ENCODE peak calls at places on chromosomes 5 and 9, in four cellular contexts. L is GM23338, M is hepatocyte, S is neural progenitor cell. P is an unnamed sample.

GRCh38 chr5:31362931-31363568 is 168.8 kb downstream of the DROSHA start:
- DNase-seq in L (no peak), M (no peak), S (no peak), P (no peak)

GRCh38 chr5:181186902-181187499 is 18.0 kb downstream of the TRIM7 start:
- DNase-seq in L (peak), M (no peak), S (no peak), P (no peak)

GRCh38 chr9:116899337-116900006 is 212.4 kb downstream of the TRIM32 start:
- DNase-seq in L (peak), M (no peak), S (no peak), P (peak)

GRCh38 chr5:119063579-119064379 is 7.1 kb upstream of the DMXL1 start:
- DNase-seq in L (no peak), M (peak), S (no peak), P (no peak)

GRCh38 chr5:120457839-120458507 is 6.1 kb upstream of the PRR16 start:
- DNase-seq in L (peak), M (peak), S (peak), P (peak)

GRCh38 chr5:675111-675875 is 17.9 kb downstream of the TPPP start:
- DNase-seq in L (no peak), M (no peak), S (no peak), P (no peak)

GRCh38 chr5:103962023-103962422 is 399.4 kb upstream of the NUDT12 start:
- DNase-seq in L (no peak), M (no peak), S (no peak), P (no peak)

GRCh38 chr9:38185647-38186371 is 116.8 kb upstream of the SHB start:
- DNase-seq in L (no peak), M (no peak), S (no peak), P (no peak)

GRCh38 chr5:178069909-178070308 is 43.4 kb upstream of the N4BP3 start:
- DNase-seq in L (peak), M (peak), S (peak), P (peak)

GRCh38 chr9:109880276-109881169 is 100.5 kb downstream of the PALM2AKAP2 start:
- DNase-seq in L (peak), M (peak), S (peak), P (no peak)

GRCh38 chr9:37337301-37337905 is 85.1 kb upstream of the GRHPR start:
- DNase-seq in L (no peak), M (no peak), S (no peak), P (no peak)

GRCh38 chr5:168327019-168327421 is 35.6 kb downstream of the WWC1 start:
- DNase-seq in L (no peak), M (no peak), S (no peak), P (no peak)

GRCh38 chr5:38342261-38342660 is 83.9 kb downstream of the EGFLAM start:
- DNase-seq in L (no peak), M (no peak), S (no peak), P (no peak)

GRCh38 chr5:140182803-140183367 is 7.9 kb downstream of the CYSTM1 start:
- DNase-seq in L (peak), M (peak), S (peak), P (no peak)

GRCh38 chr5:159010611-159011497 is 88.9 kb downstream of the EBF1 start:
- DNase-seq in L (peak), M (no peak), S (no peak), P (no peak)

GRCh38 chr5:71894091-71894490 is 175.0 kb downstream of the CARTPT start:
- DNase-seq in L (no peak), M (no peak), S (no peak), P (no peak)

GRCh38 chr5:172097356-172097755 is 90.7 kb downstream of the STK10 start:
- DNase-seq in L (no peak), M (no peak), S (no peak), P (no peak)

GRCh38 chr5:127031863-127032232 is 1.5 kb upstream of the MARCHF3 start:
- DNase-seq in L (no peak), M (no peak), S (no peak), P (peak)

GRCh38 chr5:1121891-1122290 is 10.0 kb upstream of the SLC12A7 start:
- DNase-seq in L (no peak), M (no peak), S (no peak), P (no peak)

GRCh38 chr5:107653685-107654084 is 17.1 kb downstream of the EFNA5 start:
- DNase-seq in L (no peak), M (no peak), S (no peak), P (no peak)

GRCh38 chr9:135821116-135821515 is 86.2 kb downstream of the CAMSAP1 start:
- DNase-seq in L (no peak), M (no peak), S (no peak), P (no peak)

GRCh38 chr5:10594591-10595210 is 30.8 kb downstream of the ANKRD33B start:
- DNase-seq in L (no peak), M (no peak), S (no peak), P (no peak)

GRCh38 chr9:1771094-1771493 is 244.1 kb upstream of the SMARCA2 start:
- DNase-seq in L (no peak), M (no peak), S (no peak), P (no peak)

GRCh38 chr9:134671341-134672113 is 29.9 kb downstream of the COL5A1 start:
- DNase-seq in L (no peak), M (no peak), S (no peak), P (no peak)

GRCh38 chr5:141560141-141560540 is 58.7 kb downstream of the DIAPH1 start:
- DNase-seq in L (peak), M (peak), S (no peak), P (no peak)

GRCh38 chr9:126217797-126218196 is 108.8 kb upstream of the MVB12B start:
- DNase-seq in L (no peak), M (no peak), S (no peak), P (no peak)

GRCh38 chr9:99358668-99359067 is 136.6 kb downstream of the SEC61B start:
- DNase-seq in L (no peak), M (no peak), S (no peak), P (no peak)

GRCh38 chr5:59185757-59186385 is 603.0 kb downstream of the RAB3C start:
- DNase-seq in L (no peak), M (no peak), S (no peak), P (no peak)

GRCh38 chr9:90961375-90961774 is 159.8 kb downstream of the SYK start:
- DNase-seq in L (no peak), M (no peak), S (no peak), P (no peak)

GRCh38 chr5:140338336-140338735 is 8.1 kb downstream of the HBEGF start:
- DNase-seq in L (no peak), M (no peak), S (no peak), P (no peak)

GRCh38 chr5:160467555-160468418 is 46.1 kb downstream of the PTTG1 start:
- DNase-seq in L (peak), M (peak), S (peak), P (no peak)

GRCh38 chr5:160469156-160470144 is 47.8 kb downstream of the PTTG1 start:
- DNase-seq in L (no peak), M (no peak), S (no peak), P (no peak)

GRCh38 chr5:160470437-160471341 is 49.0 kb downstream of the PTTG1 start:
- DNase-seq in L (no peak), M (no peak), S (no peak), P (no peak)

GRCh38 chr5:160466889-160467554 is 45.4 kb downstream of the PTTG1 start:
- DNase-seq in L (no peak), M (peak), S (no peak), P (no peak)

GRCh38 chr5:160468576-160468975 is 46.9 kb downstream of the PTTG1 start:
- DNase-seq in L (no peak), M (no peak), S (no peak), P (no peak)
- H2AFZ ChIP-seq in L (peak), M (no peak), S (no peak), P (no peak)

GRCh38 chr9:34589656-34590375 is at the start of gene CNTFR:
- DNase-seq in L (peak), M (peak), S (peak), P (no peak)
- H2AFZ ChIP-seq in L (peak), M (peak), S (peak), P (no peak)

DNA sequence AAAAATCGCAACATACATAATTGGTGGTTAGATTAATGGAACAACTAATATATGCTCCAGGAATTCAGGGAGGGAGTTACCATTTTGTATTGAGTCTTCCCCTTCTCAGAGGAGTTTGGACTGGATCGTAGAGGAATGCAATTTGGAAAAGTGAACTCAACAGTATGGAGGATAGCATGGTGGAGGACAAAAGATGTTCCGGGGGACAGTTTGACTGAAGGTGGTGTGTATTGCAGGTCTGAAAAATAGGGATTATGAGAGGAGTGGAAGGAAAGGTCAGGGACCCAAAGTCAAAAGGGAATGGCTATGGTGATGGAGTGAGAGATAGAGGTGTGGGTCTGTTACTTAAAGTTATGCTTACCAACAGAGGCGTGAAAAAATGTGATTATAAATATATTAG is 1.5 kb downstream of the DNAJC21 start:
- DNase-seq in L (no peak), M (no peak), S (no peak), P (no peak)
- H2AFZ ChIP-seq in L (no peak), M (peak), S (no peak), P (peak)

DNA sequence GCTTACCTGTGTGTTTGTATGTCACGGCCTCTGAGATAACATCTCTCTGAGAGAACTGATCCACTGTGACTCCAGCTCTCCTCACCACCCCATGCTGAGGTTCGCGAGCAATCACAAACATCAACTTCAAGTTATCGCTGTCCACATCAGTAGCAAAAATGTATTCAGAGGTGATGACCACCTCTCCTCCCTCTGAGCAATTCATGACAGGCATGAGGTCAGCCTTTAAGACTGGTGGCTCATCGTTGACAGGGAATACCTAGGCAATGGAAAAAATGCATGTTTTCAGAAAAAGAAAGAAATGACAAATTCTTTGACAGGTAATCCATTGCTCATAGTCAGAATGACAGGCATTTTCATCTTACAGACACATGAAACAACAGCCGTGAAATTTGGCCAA is 90.3 kb upstream of the CER1 start:
- DNase-seq in L (no peak), M (no peak), S (no peak), P (no peak)
- H2AFZ ChIP-seq in L (no peak), M (no peak), S (no peak), P (no peak)

DNA sequence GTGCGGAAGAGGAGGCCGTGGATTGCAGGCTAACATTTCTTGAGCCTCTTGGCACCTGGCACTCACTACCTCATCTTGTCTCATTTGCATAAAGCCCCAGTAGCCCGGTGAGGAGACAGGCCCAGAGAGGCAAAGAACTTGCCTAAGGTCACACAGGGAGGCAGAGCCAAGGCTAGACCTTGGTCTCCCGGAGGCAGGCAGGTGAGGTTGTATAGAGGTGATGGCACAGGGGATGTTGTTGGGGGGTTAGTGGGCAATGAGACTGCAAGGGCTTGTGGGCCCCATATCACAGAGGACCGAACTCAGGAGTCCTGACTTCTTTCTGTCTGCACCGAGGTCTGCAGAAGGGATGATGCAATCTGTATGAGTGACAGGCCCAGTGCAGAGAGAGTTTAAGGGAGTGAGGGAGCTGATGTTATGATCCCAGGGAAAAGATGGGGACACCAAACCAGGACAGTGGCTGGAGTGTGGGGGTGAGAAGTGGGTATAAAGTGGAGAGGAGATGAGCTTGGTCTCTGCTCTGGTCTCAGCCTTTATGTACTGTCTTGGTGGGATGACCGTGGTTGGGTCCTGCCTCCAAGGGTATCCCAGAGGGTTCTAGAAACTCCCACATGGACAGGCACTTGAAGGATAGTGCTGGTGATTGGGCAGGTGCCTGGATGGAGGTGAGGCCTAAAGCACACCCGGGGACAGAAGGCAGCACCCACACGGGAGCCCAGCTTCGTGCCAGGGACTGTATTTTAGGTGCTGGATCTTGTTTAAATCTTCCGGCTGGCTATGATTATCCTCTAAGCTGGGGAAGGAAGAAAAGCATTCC is 21.8 kb downstream of the GSN start:
- DNase-seq in L (no peak), M (no peak), S (no peak), P (no peak)
- H2AFZ ChIP-seq in L (no peak), M (no peak), S (no peak), P (no peak)

DNA sequence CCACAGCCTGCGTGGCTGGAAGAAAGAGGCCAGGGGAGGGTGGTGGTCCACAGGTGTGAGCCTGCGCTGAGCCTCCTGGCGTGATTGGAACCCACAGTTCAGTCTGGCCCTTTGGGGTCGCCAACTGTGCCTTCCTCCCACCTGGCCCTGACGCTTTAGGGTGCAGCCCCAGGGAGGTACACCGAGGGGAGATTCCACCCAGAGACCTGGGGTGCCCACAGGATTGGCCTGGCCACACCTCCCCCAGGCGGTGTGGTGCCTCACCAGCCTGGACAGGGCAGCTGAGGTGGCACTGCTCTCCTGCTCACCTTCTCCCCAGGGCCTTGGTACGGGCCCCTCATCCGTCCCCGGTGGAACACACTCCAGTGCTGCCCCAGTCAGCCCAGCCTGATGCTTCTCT is 987 bp upstream of the CLIC3 start:
- DNase-seq in L (no peak), M (no peak), S (no peak), P (no peak)
- H2AFZ ChIP-seq in L (peak), M (no peak), S (peak), P (no peak)

GRCh38 chr5:57937025-57937424 is 454.4 kb upstream of the ACTBL2 start:
- DNase-seq in L (no peak), M (no peak), S (no peak), P (no peak)
- H2AFZ ChIP-seq in L (no peak), M (no peak), S (no peak), P (no peak)

DNA sequence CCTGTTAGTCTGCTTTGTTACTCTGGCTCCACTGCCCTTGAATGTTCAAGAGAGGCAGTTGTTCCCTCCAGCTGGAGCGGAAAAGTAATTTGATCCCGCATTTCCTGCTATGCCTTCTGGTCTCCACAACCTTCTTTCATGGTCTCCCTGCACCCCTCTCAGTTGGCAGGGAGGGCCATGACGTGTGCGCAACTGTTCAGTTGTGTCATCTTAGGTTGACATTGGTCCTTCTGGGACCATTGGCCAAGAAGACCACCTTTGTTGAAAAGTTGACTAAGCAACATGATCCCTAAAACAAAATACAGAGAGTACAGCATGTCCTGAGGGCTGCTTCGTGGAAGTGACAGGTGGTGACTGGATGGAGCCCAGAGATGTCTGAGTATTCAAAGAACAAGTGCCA is 192.5 kb upstream of the TUT7 start:
- DNase-seq in L (peak), M (no peak), S (no peak), P (no peak)
- H2AFZ ChIP-seq in L (peak), M (no peak), S (no peak), P (no peak)